ENCODE peak calls at places on chromosomes 4 and X, in nine cellular contexts. K is mammary epithelial cell, P is PC-3, O is K562, X is fibroblast of lung, I is GM23338, V is astrocyte, W is H1, J is endothelial cell of umbilical vein. U is an unnamed sample.

GRCh38 chr4:112747035-112747434 is 110.1 kb downstream of the LARP7 start:
- DNase-seq in O (no peak), X (no peak), V (no peak), I (peak; percentile 83), K (no peak), J (no peak), P (no peak), W (peak; percentile 25), U (no peak)

GRCh38 chrX:14546190-14546589 is 16.9 kb downstream of the GLRA2 start:
- DNase-seq in P (peak; percentile 2), W (no peak), O (no peak), J (no peak), I (no peak), K (no peak), V (no peak), X (no peak), U (no peak)

GRCh38 chr4:2756691-2757350 is 685 bp upstream of the TNIP2 start:
- DNase-seq in K (no peak), P (no peak), V (no peak), O (no peak), W (no peak), I (no peak), X (no peak), J (no peak), U (no peak)

GRCh38 chr4:17811078-17811603 is 362 bp downstream of the NCAPG start:
- DNase-seq in J (no peak), W (no peak), K (no peak), X (peak; percentile 23), V (no peak), P (no peak), O (no peak), I (no peak), U (peak; percentile 75)

GRCh38 chr4:184978211-184978610 is 40.1 kb upstream of the HELT start:
- DNase-seq in O (no peak), X (no peak), V (no peak), W (no peak), I (no peak), K (no peak), P (no peak), J (no peak), U (peak; percentile 6)

GRCh38 chr4:96993528-96993927 is 1149.7 kb downstream of the STPG2 start:
- DNase-seq in X (no peak), V (no peak), J (no peak), K (no peak), W (no peak), P (no peak), I (peak; percentile 13), O (no peak), U (no peak)

GRCh38 chr4:146113171-146113570 is 62.3 kb upstream of the LSM6 start:
- DNase-seq in J (no peak), V (no peak), X (no peak), K (no peak), W (no peak), I (no peak), P (no peak), O (no peak), U (no peak)

GRCh38 chrX:123217077-123217476 is 33.0 kb downstream of the GRIA3 start:
- DNase-seq in P (no peak), I (no peak), X (peak; percentile 56), V (peak; percentile 41), K (no peak), O (peak; percentile 29), W (no peak), J (no peak), U (peak; percentile 88)

GRCh38 chr4:117324851-117325491 is 239.6 kb upstream of the TRAM1L1 start:
- DNase-seq in K (peak; percentile 98), X (peak; percentile 97), I (no peak), O (no peak), P (peak; percentile 93), W (no peak), J (no peak), V (peak; percentile 97), U (peak; percentile 2)

GRCh38 chr4:38236503-38236902 is 276.3 kb downstream of the PTTG2 start:
- DNase-seq in J (no peak), O (no peak), I (no peak), X (no peak), P (no peak), V (no peak), K (no peak), W (no peak), U (no peak)

GRCh38 chr4:3189459-3189858 is 59.5 kb upstream of the MSANTD1 start:
- DNase-seq in J (no peak), V (no peak), X (no peak), I (no peak), K (no peak), P (no peak), O (no peak), W (no peak), U (no peak)

GRCh38 chr4:17810260-17811077 is at the start of the genes DCAF16 and NCAPG:
- DNase-seq in W (peak; percentile 98), P (peak; percentile 98), O (peak; percentile 95), K (peak; percentile 99), J (peak; percentile 100), X (peak; percentile 98), V (peak; percentile 96), I (peak; percentile 99), U (peak; percentile 100)

DNA sequence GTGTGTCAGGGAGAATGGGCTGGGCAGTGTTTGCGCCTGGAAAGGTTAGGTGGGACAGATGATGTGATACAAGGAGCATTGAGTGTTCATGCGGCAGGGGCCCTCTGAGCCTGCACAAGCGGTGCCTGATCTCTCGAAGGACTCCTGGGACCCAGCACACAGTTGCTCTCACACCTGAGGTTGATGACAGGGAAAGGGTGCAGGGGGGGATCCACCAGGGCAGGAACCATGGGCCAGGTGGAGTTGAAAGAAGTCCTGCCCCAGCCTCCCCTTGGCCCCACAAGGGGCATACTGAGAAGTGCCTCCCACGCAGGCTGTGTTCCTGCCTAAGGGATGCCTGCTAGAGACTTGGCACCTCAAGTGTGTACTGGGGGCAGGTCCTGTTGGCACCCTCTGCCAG is 33.1 kb downstream of the TKTL1 start:
- DNase-seq in J (no peak), W (no peak), V (no peak), P (no peak), K (no peak), X (no peak), I (no peak), O (no peak), U (no peak)
- H3K4me2 ChIP-seq in J (no peak overlapping the region), W (no peak overlapping the region), V (no peak overlapping the region), P (no peak overlapping the region), K (no peak overlapping the region), X (no peak overlapping the region), I (no peak overlapping the region), O (no peak overlapping the region), U (no peak overlapping the region)

GRCh38 chr4:102174800-102175199 is 170.5 kb downstream of the SLC39A8 start:
- DNase-seq in I (no peak), J (peak; percentile 73), P (peak; percentile 32), X (peak; percentile 81), W (no peak), V (peak; percentile 81), O (no peak), K (peak; percentile 61), U (peak; percentile 69)
- H2AFZ ChIP-seq in I (peak overlapping the region; percentile 5), J (peak overlapping the region; percentile 82), P (no peak overlapping the region), X (no peak overlapping the region), W (peak overlapping the region; percentile 85), V (peak overlapping the region; percentile 11), O (peak overlapping the region; percentile 25), K (no peak overlapping the region), U (peak overlapping the region; percentile 36)

GRCh38 chr4:57034571-57034970 is 55.9 kb downstream of the POLR2B start:
- DNase-seq in X (no peak), V (no peak), K (no peak), J (no peak), W (no peak), O (no peak), P (no peak), I (no peak), U (no peak)

GRCh38 chr4:57039345-57039744 is 60.6 kb downstream of the POLR2B start:
- DNase-seq in I (no peak), P (no peak), O (no peak), K (peak; percentile 60), W (no peak), V (no peak), J (no peak), X (no peak), U (peak; percentile 47)

GRCh38 chr4:57043304-57044251 is 64.9 kb downstream of the POLR2B start:
- DNase-seq in W (no peak), V (peak; percentile 89), I (no peak), P (no peak), X (peak; percentile 90), O (no peak), J (peak; percentile 82), K (no peak), U (peak; percentile 69)

GRCh38 chr4:57040510-57040909 is 61.8 kb downstream of the POLR2B start:
- DNase-seq in J (no peak), V (no peak), X (no peak), I (peak; percentile 4), K (no peak), W (no peak), O (no peak), P (no peak), U (no peak)

GRCh38 chr4:57037982-57038604 is 59.4 kb downstream of the POLR2B start:
- DNase-seq in P (peak; percentile 80), O (peak; percentile 62), W (peak; percentile 23), V (no peak), X (no peak), I (peak; percentile 89), J (peak; percentile 59), K (peak; percentile 32), U (peak; percentile 74)
- TF ChIP-seq EZH2 in P (no peak), O (no peak), W (no peak), V (no peak), X (no peak), I (no peak), J (no peak), K (no peak), U (no peak)

GRCh38 chrX:136319600-136319999 is 18.8 kb downstream of the ADGRG4 start:
- DNase-seq in J (no peak), W (no peak), V (no peak), X (no peak), P (no peak), I (no peak), K (no peak), O (no peak), U (no peak)

GRCh38 chrX:136318166-136318565 is 17.4 kb downstream of the ADGRG4 start:
- DNase-seq in X (no peak), O (no peak), K (no peak), J (no peak), I (no peak), V (no peak), P (no peak), W (no peak), U (no peak)

GRCh38 chrX:136321532-136321931 is 20.8 kb downstream of the ADGRG4 start:
- DNase-seq in X (no peak), W (no peak), O (no peak), I (no peak), J (no peak), V (no peak), K (no peak), P (no peak), U (no peak)

DNA sequence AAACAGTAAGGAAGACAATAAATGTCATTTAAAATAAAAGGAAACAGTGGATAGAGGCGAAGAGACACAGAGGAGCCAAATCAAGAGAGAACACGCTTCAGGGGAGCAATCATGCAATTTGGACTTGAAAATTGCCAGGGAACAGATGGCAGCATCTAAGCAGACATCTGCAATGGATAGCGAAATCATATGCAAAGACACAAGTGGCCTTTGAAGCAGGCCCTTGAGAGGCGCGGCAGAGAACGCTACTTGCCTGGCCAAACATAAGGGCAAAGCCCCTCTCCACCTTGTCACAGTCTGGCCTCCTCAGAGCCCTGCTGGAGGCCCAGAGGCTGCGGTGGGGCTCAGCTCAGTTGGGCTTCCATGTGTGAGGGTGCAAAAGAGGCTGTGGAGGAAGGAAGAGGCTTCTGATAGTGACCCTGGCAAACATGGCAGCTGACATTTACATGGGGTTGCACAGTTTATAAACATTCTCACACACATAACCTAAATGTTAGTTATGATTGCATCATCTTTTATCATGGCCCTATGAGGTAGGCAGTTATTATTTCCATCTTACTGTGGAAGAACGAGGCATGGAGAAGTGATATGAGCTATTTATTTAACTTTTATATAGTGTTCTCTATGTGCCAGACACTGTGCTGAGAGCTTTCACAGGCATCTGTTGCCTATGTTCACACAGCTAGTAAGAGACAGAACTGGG is 18.3 kb downstream of the ADGRG4 start:
- DNase-seq in W (no peak), I (no peak), X (no peak), O (no peak), K (no peak), J (no peak), P (no peak), V (no peak), U (no peak)
- H3K4me2 ChIP-seq in W (no peak overlapping the region), I (no peak overlapping the region), X (no peak overlapping the region), O (no peak overlapping the region), K (no peak overlapping the region), J (no peak overlapping the region), P (no peak overlapping the region), V (no peak overlapping the region), U (no peak overlapping the region)

U was measured in GM23248.